ENCODE peak calls at places on chromosome 6, in six cellular contexts. One of them, this sample, is unnamed.
A peak's percentile ranks its signal among the peaks of the same experiment; 100 is the strongest.

GRCh38 chr6:170233304-170234205 is 57.3 kb downstream of the DLL1 start:
- DNase-seq in cardiac fibroblast: no peak
- DNase-seq in thyroid gland: no peak
- DNase-seq in AG09309: no peak
- DNase-seq in HAP-1: no peak
- DNase-seq in HCT116: no peak
- DNase-seq in this sample: no peak

GRCh38 chr6:96016781-96017180 is 1.0 kb downstream of the FUT9 start:
- DNase-seq in thyroid gland: no peak
- DNase-seq in cardiac fibroblast: no peak
- DNase-seq in AG09309: no peak
- DNase-seq in HCT116: no peak
- DNase-seq in HAP-1: no peak
- DNase-seq in this sample: no peak

GRCh38 chr6:24991748-24992467 is 56.1 kb upstream of the RIPOR2 start:
- DNase-seq in HCT116: peak; percentile 42
- DNase-seq in AG09309: no peak
- DNase-seq in thyroid gland: peak; percentile 48
- DNase-seq in HAP-1: peak; percentile 55
- DNase-seq in cardiac fibroblast: peak; percentile 66
- DNase-seq in this sample: no peak

GRCh38 chr6:169288591-169288990 is 34.9 kb upstream of the THBS2 start:
- DNase-seq in thyroid gland: no peak
- DNase-seq in HCT116: no peak
- DNase-seq in HAP-1: no peak
- DNase-seq in AG09309: peak; percentile 67
- DNase-seq in cardiac fibroblast: peak; percentile 76
- DNase-seq in this sample: peak; percentile 28

GRCh38 chr6:146545608-146546007 is 2.0 kb downstream of the RAB32 start:
- DNase-seq in HAP-1: no peak
- DNase-seq in HCT116: no peak
- DNase-seq in thyroid gland: no peak
- DNase-seq in cardiac fibroblast: peak; percentile 53
- DNase-seq in AG09309: peak; percentile 44
- DNase-seq in this sample: no peak

GRCh38 chr6:150002710-150003109 is 22.6 kb downstream of the RAET1L start:
- DNase-seq in HAP-1: no peak
- DNase-seq in thyroid gland: no peak
- DNase-seq in HCT116: no peak
- DNase-seq in AG09309: no peak
- DNase-seq in cardiac fibroblast: no peak
- DNase-seq in this sample: no peak

GRCh38 chr6:42013134-42013516 is 37.2 kb upstream of the TAF8 start:
- DNase-seq in thyroid gland: no peak
- DNase-seq in AG09309: no peak
- DNase-seq in HCT116: no peak
- DNase-seq in HAP-1: no peak
- DNase-seq in cardiac fibroblast: no peak
- DNase-seq in this sample: no peak

GRCh38 chr6:70601014-70601413 is 34.3 kb downstream of the SDHAF4 start:
- DNase-seq in thyroid gland: no peak
- DNase-seq in AG09309: no peak
- DNase-seq in HAP-1: peak; percentile 12
- DNase-seq in cardiac fibroblast: no peak
- DNase-seq in HCT116: no peak
- DNase-seq in this sample: no peak

GRCh38 chr6:126123226-126123625 is 136.9 kb downstream of the TRMT11 start:
- DNase-seq in HCT116: no peak
- DNase-seq in thyroid gland: no peak
- DNase-seq in HAP-1: no peak
- DNase-seq in AG09309: no peak
- DNase-seq in cardiac fibroblast: peak; percentile 45
- DNase-seq in this sample: no peak

GRCh38 chr6:17120019-17120418 is 18.2 kb downstream of the STMND1 start:
- DNase-seq in AG09309: no peak
- DNase-seq in cardiac fibroblast: peak; percentile 25
- DNase-seq in thyroid gland: no peak
- DNase-seq in HCT116: no peak
- DNase-seq in HAP-1: no peak
- DNase-seq in this sample: no peak

GRCh38 chr6:27873101-27874030 is 38.8 kb downstream of the OR2B2 start:
- DNase-seq in HCT116: no peak
- DNase-seq in HAP-1: no peak
- DNase-seq in thyroid gland: peak; percentile 32
- DNase-seq in cardiac fibroblast: peak; percentile 86
- DNase-seq in AG09309: no peak
- DNase-seq in this sample: no peak

GRCh38 chr6:125004198-125004597 is 42.0 kb downstream of the RNF217 start:
- DNase-seq in AG09309: no peak
- DNase-seq in thyroid gland: peak; percentile 40
- DNase-seq in cardiac fibroblast: no peak
- DNase-seq in HCT116: no peak
- DNase-seq in HAP-1: no peak
- DNase-seq in this sample: no peak

GRCh38 chr6:32081168-32081624 is 27.9 kb downstream of the TNXB start:
- DNase-seq in cardiac fibroblast: peak; percentile 93
- DNase-seq in thyroid gland: peak; percentile 25
- DNase-seq in HAP-1: no peak
- DNase-seq in HCT116: no peak
- DNase-seq in AG09309: peak; percentile 63
- DNase-seq in this sample: no peak

GRCh38 chr6:5997420-5998093 is 9.2 kb downstream of the NRN1 start:
- DNase-seq in AG09309: no peak
- DNase-seq in cardiac fibroblast: no peak
- DNase-seq in thyroid gland: no peak
- DNase-seq in HAP-1: peak; percentile 40
- DNase-seq in HCT116: no peak
- DNase-seq in this sample: no peak

GRCh38 chr6:21842875-21843274 is 249.3 kb downstream of the SOX4 start:
- DNase-seq in HAP-1: no peak
- DNase-seq in AG09309: no peak
- DNase-seq in HCT116: no peak
- DNase-seq in thyroid gland: no peak
- DNase-seq in cardiac fibroblast: no peak
- DNase-seq in this sample: no peak

GRCh38 chr6:122878809-122879208 is 89.8 kb downstream of the SMPDL3A start:
- DNase-seq in HAP-1: no peak
- DNase-seq in HCT116: no peak
- DNase-seq in thyroid gland: no peak
- DNase-seq in AG09309: no peak
- DNase-seq in cardiac fibroblast: no peak
- DNase-seq in this sample: no peak

GRCh38 chr6:132399376-132400074 is 1.8 kb downstream of the MOXD1 start:
- DNase-seq in HAP-1: no peak
- DNase-seq in AG09309: peak; percentile 73
- DNase-seq in cardiac fibroblast: peak; percentile 24
- DNase-seq in thyroid gland: no peak
- DNase-seq in HCT116: no peak
- DNase-seq in this sample: no peak

GRCh38 chr6:114144887-114145851 is 174.2 kb upstream of the HDAC2 start:
- DNase-seq in HCT116: no peak
- DNase-seq in AG09309: no peak
- DNase-seq in HAP-1: no peak
- DNase-seq in cardiac fibroblast: no peak
- DNase-seq in thyroid gland: no peak
- DNase-seq in this sample: no peak

GRCh38 chr6:68497927-68498326 is 137.2 kb upstream of the ADGRB3 start:
- DNase-seq in HCT116: no peak
- DNase-seq in AG09309: no peak
- DNase-seq in cardiac fibroblast: peak; percentile 3
- DNase-seq in thyroid gland: no peak
- DNase-seq in HAP-1: no peak
- DNase-seq in this sample: no peak

GRCh38 chr6:65469650-65470049 is 237.4 kb downstream of the EYS start:
- DNase-seq in HCT116: no peak
- DNase-seq in HAP-1: no peak
- DNase-seq in AG09309: no peak
- DNase-seq in thyroid gland: no peak
- DNase-seq in cardiac fibroblast: no peak
- DNase-seq in this sample: no peak

GRCh38 chr6:106461084-106461483 is 100.6 kb downstream of the CRYBG1 start:
- DNase-seq in thyroid gland: no peak
- DNase-seq in HCT116: no peak
- DNase-seq in cardiac fibroblast: no peak
- DNase-seq in AG09309: no peak
- DNase-seq in HAP-1: no peak
- DNase-seq in this sample: no peak

GRCh38 chr6:73610444-73611275 is 43.1 kb downstream of the SLC17A5 start:
- DNase-seq in AG09309: peak; percentile 24
- DNase-seq in cardiac fibroblast: peak; percentile 76
- DNase-seq in thyroid gland: no peak
- DNase-seq in HCT116: peak; percentile 18
- DNase-seq in HAP-1: peak; percentile 41
- DNase-seq in this sample: no peak

GRCh38 chr6:52046456-52046855 is 41.0 kb downstream of the PKHD1 start:
- DNase-seq in AG09309: no peak
- DNase-seq in thyroid gland: no peak
- DNase-seq in cardiac fibroblast: no peak
- DNase-seq in HCT116: no peak
- DNase-seq in HAP-1: no peak
- DNase-seq in this sample: no peak

GRCh38 chr6:83592770-83593394 is 80.5 kb downstream of the PRSS35 start:
- DNase-seq in AG09309: no peak
- DNase-seq in HAP-1: peak; percentile 33
- DNase-seq in cardiac fibroblast: peak; percentile 19
- DNase-seq in thyroid gland: peak; percentile 13
- DNase-seq in HCT116: peak; percentile 26
- DNase-seq in this sample: no peak

GRCh38 chr6:151497935-151498726 is 4.3 kb downstream of the CCDC170 start:
- DNase-seq in HAP-1: no peak
- DNase-seq in HCT116: no peak
- DNase-seq in thyroid gland: no peak
- DNase-seq in cardiac fibroblast: peak; percentile 20
- DNase-seq in AG09309: no peak
- DNase-seq in this sample: no peak

GRCh38 chr6:151524059-151524458 is 30.2 kb downstream of the CCDC170 start:
- DNase-seq in HAP-1: no peak
- DNase-seq in cardiac fibroblast: no peak
- DNase-seq in thyroid gland: no peak
- DNase-seq in AG09309: no peak
- DNase-seq in HCT116: no peak
- DNase-seq in this sample: no peak

GRCh38 chr6:53579338-53579737 is 34.4 kb upstream of the GCLC start:
- DNase-seq in AG09309: no peak
- DNase-seq in HAP-1: no peak
- DNase-seq in thyroid gland: no peak
- DNase-seq in cardiac fibroblast: no peak
- DNase-seq in HCT116: no peak
- DNase-seq in this sample: no peak

GRCh38 chr6:36290668-36291620 is 21.1 kb downstream of the PNPLA1 start:
- DNase-seq in HAP-1: no peak
- DNase-seq in cardiac fibroblast: peak; percentile 31
- DNase-seq in thyroid gland: no peak
- DNase-seq in HCT116: peak; percentile 13
- DNase-seq in AG09309: no peak
- DNase-seq in this sample: no peak

GRCh38 chr6:43243649-43244321 is 504 bp downstream of the TTBK1 start:
- DNase-seq in cardiac fibroblast: no peak
- DNase-seq in thyroid gland: no peak
- DNase-seq in AG09309: no peak
- DNase-seq in HCT116: no peak
- DNase-seq in HAP-1: no peak
- DNase-seq in this sample: no peak
- H3K4me3 ChIP-seq in cardiac fibroblast: no peak overlapping the region
- H3K4me3 ChIP-seq in thyroid gland: no peak overlapping the region
- H3K4me3 ChIP-seq in AG09309: no peak overlapping the region
- H3K4me3 ChIP-seq in HCT116: no peak overlapping the region
- H3K4me3 ChIP-seq in HAP-1: no peak overlapping the region
- H3K4me3 ChIP-seq in this sample: no peak overlapping the region

GRCh38 chr6:44220913-44221290 is 2.5 kb upstream of the SLC29A1 start:
- DNase-seq in thyroid gland: no peak
- DNase-seq in HCT116: no peak
- DNase-seq in AG09309: no peak
- DNase-seq in HAP-1: no peak
- DNase-seq in cardiac fibroblast: no peak
- DNase-seq in this sample: no peak
- H3K4me3 ChIP-seq in thyroid gland: no peak overlapping the region
- H3K4me3 ChIP-seq in HCT116: no peak overlapping the region
- H3K4me3 ChIP-seq in AG09309: no peak overlapping the region
- H3K4me3 ChIP-seq in HAP-1: no peak overlapping the region
- H3K4me3 ChIP-seq in cardiac fibroblast: no peak overlapping the region
- H3K4me3 ChIP-seq in this sample: no peak overlapping the region

DNA sequence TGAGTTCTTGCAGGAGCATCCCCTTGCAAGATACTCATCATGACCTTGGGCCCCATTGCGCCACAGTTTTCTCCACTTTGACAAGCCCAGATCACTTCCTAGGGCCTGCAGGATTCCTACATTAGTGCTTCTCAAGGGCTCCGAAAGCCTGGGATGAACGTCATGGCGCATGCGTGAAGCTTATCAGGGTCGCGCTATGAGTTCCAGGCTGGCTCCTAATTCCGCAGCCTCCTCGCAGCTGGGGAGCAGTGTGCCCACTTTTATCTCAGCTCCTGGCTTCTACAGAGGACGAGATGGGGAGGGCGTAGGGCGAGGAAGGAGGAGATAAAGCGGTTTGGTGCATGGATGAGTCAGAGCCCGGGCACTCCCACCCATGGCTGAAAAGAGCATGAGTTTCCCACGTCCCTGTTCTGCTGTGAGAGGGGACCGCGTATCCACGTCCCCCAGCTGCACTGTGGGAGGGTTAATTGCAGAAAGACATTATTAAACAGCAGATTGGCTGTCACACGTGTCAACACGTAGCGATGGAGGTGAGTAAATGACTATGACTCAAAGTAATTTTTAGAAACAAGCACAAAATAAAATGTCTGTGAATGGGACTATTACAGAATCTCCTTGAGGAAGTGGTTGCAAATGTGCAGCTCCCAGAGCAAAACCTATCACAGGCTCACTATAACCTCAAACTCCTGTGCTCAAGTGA is 72.9 kb upstream of the DSP start:
- DNase-seq in HAP-1: no peak
- DNase-seq in AG09309: peak; percentile 33
- DNase-seq in cardiac fibroblast: peak; percentile 83
- DNase-seq in HCT116: peak; percentile 18
- DNase-seq in thyroid gland: no peak
- DNase-seq in this sample: no peak
- H3K4me3 ChIP-seq in HAP-1: no peak overlapping the region
- H3K4me3 ChIP-seq in AG09309: peak overlapping the region; percentile 26
- H3K4me3 ChIP-seq in cardiac fibroblast: peak overlapping the region; percentile 49
- H3K4me3 ChIP-seq in HCT116: peak overlapping the region; percentile 53
- H3K4me3 ChIP-seq in thyroid gland: no peak overlapping the region
- H3K4me3 ChIP-seq in this sample: peak overlapping the region; percentile 62

GRCh38 chr6:75081047-75081446 is 124.8 kb downstream of the COL12A1 start:
- DNase-seq in AG09309: no peak
- DNase-seq in thyroid gland: no peak
- DNase-seq in cardiac fibroblast: no peak
- DNase-seq in HCT116: no peak
- DNase-seq in HAP-1: no peak
- DNase-seq in this sample: no peak

GRCh38 chr6:75086236-75086635 is 119.6 kb downstream of the COL12A1 start:
- DNase-seq in cardiac fibroblast: no peak
- DNase-seq in thyroid gland: no peak
- DNase-seq in AG09309: no peak
- DNase-seq in HCT116: no peak
- DNase-seq in HAP-1: no peak
- DNase-seq in this sample: no peak

GRCh38 chr6:75089921-75090320 is 115.9 kb downstream of the COL12A1 start:
- DNase-seq in HCT116: no peak
- DNase-seq in AG09309: no peak
- DNase-seq in cardiac fibroblast: no peak
- DNase-seq in thyroid gland: no peak
- DNase-seq in HAP-1: no peak
- DNase-seq in this sample: no peak

GRCh38 chr6:75081920-75082319 is 123.9 kb downstream of the COL12A1 start:
- DNase-seq in AG09309: no peak
- DNase-seq in thyroid gland: no peak
- DNase-seq in cardiac fibroblast: no peak
- DNase-seq in HAP-1: no peak
- DNase-seq in HCT116: no peak
- DNase-seq in this sample: no peak

GRCh38 chr6:75084872-75085381 is 120.9 kb downstream of the COL12A1 start:
- DNase-seq in cardiac fibroblast: no peak
- DNase-seq in HAP-1: no peak
- DNase-seq in thyroid gland: peak; percentile 76
- DNase-seq in AG09309: no peak
- DNase-seq in HCT116: no peak
- DNase-seq in this sample: no peak
- H3K4me3 ChIP-seq in cardiac fibroblast: no peak overlapping the region
- H3K4me3 ChIP-seq in HAP-1: no peak overlapping the region
- H3K4me3 ChIP-seq in thyroid gland: peak overlapping the region; percentile 26
- H3K4me3 ChIP-seq in AG09309: no peak overlapping the region
- H3K4me3 ChIP-seq in HCT116: no peak overlapping the region
- H3K4me3 ChIP-seq in this sample: no peak overlapping the region

This sample was measured in keratinocyte.